ENCODE peak calls at places on chromosomes 4 and X, in nine cellular contexts. N is A549, I is NB4, T is HCT116, A is SK-N-SH, L is K562, P is H1, J is WTC11, Y is HepG2. F is an unnamed sample.

GRCh38 chr4:154421618-154422017 is 70.0 kb downstream of the DCHS2 start:
- DNase-seq in N (no peak), I (no peak), T (no peak), A (no peak), L (no peak), P (no peak), J (no peak), Y (no peak), F (no peak)

GRCh38 chr4:188145626-188146025 is 6.4 kb downstream of the TRIML1 start:
- DNase-seq in N (no peak), I (no peak), T (no peak), A (no peak), L (no peak), P (no peak), J (no peak), Y (no peak), F (no peak)

GRCh38 chr4:40283413-40283812 is 51.7 kb upstream of the CHRNA9 start:
- DNase-seq in N (no peak), I (no peak), T (no peak), A (no peak), L (no peak), P (no peak), J (no peak), Y (no peak), F (no peak)

GRCh38 chr4:82784615-82785247 is 13.9 kb downstream of the SCD5 start:
- DNase-seq in N (no peak), I (no peak), T (no peak), A (peak; percentile 72), L (no peak), P (no peak), J (no peak), Y (no peak), F (peak; percentile 80)

GRCh38 chr4:109424093-109424818 is 9.4 kb upstream of the SEC24B start:
- DNase-seq in N (no peak), I (no peak), T (no peak), A (no peak), L (peak; percentile 13), P (no peak), J (no peak), Y (no peak), F (no peak)

GRCh38 chr4:166657261-166657660 is 577.0 kb downstream of the SPOCK3 start:
- DNase-seq in N (no peak), I (no peak), T (no peak), A (no peak), L (no peak), P (no peak), J (no peak), Y (no peak), F (no peak)

GRCh38 chr4:128450326-128451120 is 162.9 kb upstream of the PGRMC2 start:
- DNase-seq in N (no peak), I (no peak), T (no peak), A (no peak), L (no peak), P (no peak), J (no peak), Y (no peak), F (no peak)

GRCh38 chrX:17375631-17376380 is 806 bp downstream of the NHS start:
- DNase-seq in N (peak; percentile 48), I (no peak), T (no peak), A (peak; percentile 64), L (no peak), P (no peak), J (peak; percentile 38), Y (no peak), F (peak; percentile 15)

GRCh38 chr4:42570221-42570620 is 86.7 kb downstream of the ATP8A1 start:
- DNase-seq in N (no peak), I (no peak), T (no peak), A (no peak), L (no peak), P (no peak), J (no peak), Y (no peak), F (no peak)

GRCh38 chr4:42573249-42573648 is 83.7 kb downstream of the ATP8A1 start:
- DNase-seq in N (no peak), I (no peak), T (no peak), A (no peak), L (no peak), P (no peak), J (no peak), Y (no peak), F (no peak)

GRCh38 chr4:42566835-42567234 is 90.1 kb downstream of the ATP8A1 start:
- DNase-seq in N (no peak), I (no peak), T (no peak), A (no peak), L (no peak), P (no peak), J (no peak), Y (no peak), F (no peak)

DNA sequence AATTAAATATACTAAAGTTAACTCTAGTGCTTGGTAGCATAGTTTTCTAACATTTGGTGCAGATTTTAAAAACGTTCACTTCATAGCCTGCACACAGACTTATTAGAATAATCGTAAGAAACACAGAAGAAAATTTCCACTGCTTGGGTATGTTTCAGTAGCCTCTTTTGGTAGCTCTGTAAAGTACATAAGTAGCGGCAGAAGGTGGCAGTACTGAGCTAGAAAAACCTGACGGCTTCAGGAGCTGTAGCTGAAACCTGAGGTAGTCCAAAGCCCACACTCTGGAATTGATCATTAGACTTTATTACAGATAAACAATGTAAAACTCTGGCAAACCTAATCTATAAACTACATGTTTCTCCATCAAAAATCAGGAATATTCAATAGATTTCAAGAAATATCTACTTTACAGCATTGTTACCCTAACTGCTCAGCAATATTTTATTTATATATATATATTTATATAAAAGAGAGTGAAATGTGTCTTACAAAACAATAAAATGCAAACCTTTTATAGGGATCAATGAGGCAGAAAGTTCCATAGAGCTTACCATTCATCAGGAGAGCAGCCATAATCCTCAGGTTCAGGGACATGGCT is 88.2 kb downstream of the ATP8A1 start:
- DNase-seq in N (peak; percentile 64), I (peak; percentile 79), T (peak; percentile 59), A (peak; percentile 64), L (peak; percentile 36), P (peak; percentile 9), J (peak; percentile 64), Y (peak; percentile 56), F (peak; percentile 65)
- TF ChIP-seq MAX in N (no peak), I (no peak), T (no peak), A (no peak), L (no peak), P (no peak), J (no peak), Y (no peak), F (no peak)

GRCh38 chrX:153600032-153600373 is 1.1 kb upstream of the CCNQ start:
- DNase-seq in N (peak; percentile 13), I (peak; percentile 43), T (no peak), A (no peak), L (no peak), P (no peak), J (no peak), Y (no peak), F (no peak)

GRCh38 chrX:153597351-153597750 is 1.6 kb downstream of the CCNQ start:
- DNase-seq in N (no peak), I (peak; percentile 15), T (no peak), A (no peak), L (no peak), P (no peak), J (no peak), Y (no peak), F (no peak)

GRCh38 chrX:153600921-153601320 is 2.0 kb upstream of the CCNQ start:
- DNase-seq in N (no peak), I (no peak), T (no peak), A (no peak), L (no peak), P (no peak), J (no peak), Y (no peak), F (no peak)

GRCh38 chrX:153599192-153600031 is 473 bp upstream of the CCNQ start:
- DNase-seq in N (peak; percentile 90), I (peak; percentile 89), T (peak; percentile 65), A (peak; percentile 95), L (peak; percentile 96), P (no peak), J (peak; percentile 77), Y (peak; percentile 70), F (peak; percentile 83)

DNA sequence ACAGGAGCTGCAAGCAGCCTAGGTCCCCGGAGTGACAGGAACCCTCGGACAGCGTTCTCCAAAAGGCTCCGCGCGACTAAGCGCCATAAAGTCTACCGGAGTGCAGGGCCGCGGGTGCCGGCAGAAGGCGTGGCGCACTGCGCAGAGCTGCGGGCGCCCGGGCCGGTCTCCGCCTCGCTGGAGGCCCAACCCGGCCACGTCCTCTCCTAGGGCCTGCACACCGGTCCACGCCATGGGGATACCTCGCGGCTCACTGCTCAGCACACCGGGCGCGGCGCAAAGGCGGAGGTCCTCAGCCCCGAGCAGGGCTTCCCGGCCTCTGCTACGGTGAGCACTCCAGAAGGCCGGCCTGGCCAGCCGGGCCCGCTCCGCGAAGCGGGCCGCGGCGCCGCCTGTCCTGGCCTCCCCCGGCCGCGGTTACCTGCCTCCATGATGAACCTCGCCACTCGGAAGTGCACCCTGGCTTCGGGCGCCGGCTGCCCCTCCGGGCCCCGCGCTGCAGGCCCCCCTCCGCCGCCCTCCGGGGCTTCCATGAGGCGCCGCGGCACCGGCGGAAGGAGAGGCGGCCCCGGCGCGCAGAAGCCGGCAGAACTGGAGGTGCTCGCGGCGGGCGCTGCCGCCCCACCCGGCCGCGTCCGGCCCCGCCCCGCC is at the start of gene CCNQ:
- DNase-seq in N (peak; percentile 32), I (peak; percentile 57), T (no peak), A (peak; percentile 57), L (peak; percentile 25), P (no peak), J (peak; percentile 22), Y (no peak), F (peak; percentile 26)
- TF ChIP-seq MAX in N (peak; percentile 11), I (no peak), T (no peak), A (peak; percentile 16), L (no peak), P (no peak), J (no peak), Y (no peak), F (no peak)

GRCh38 chr4:142352682-142353081 is 493.4 kb downstream of the INPP4B start:
- DNase-seq in N (no peak), I (no peak), T (no peak), A (no peak), L (no peak), P (no peak), J (no peak), Y (no peak), F (peak; percentile 30)

GRCh38 chr4:142348489-142349076 is 497.5 kb downstream of the INPP4B start:
- DNase-seq in N (no peak), I (no peak), T (no peak), A (no peak), L (no peak), P (no peak), J (no peak), Y (no peak), F (no peak)

GRCh38 chr4:142351958-142352357 is 494.1 kb downstream of the INPP4B start:
- DNase-seq in N (no peak), I (no peak), T (no peak), A (no peak), L (no peak), P (no peak), J (no peak), Y (no peak), F (peak; percentile 97)

GRCh38 chr4:142353149-142353738 is 492.9 kb downstream of the INPP4B start:
- DNase-seq in N (peak; percentile 61), I (peak; percentile 42), T (peak; percentile 69), A (no peak), L (peak; percentile 5), P (no peak), J (no peak), Y (peak; percentile 27), F (peak; percentile 68)

DNA sequence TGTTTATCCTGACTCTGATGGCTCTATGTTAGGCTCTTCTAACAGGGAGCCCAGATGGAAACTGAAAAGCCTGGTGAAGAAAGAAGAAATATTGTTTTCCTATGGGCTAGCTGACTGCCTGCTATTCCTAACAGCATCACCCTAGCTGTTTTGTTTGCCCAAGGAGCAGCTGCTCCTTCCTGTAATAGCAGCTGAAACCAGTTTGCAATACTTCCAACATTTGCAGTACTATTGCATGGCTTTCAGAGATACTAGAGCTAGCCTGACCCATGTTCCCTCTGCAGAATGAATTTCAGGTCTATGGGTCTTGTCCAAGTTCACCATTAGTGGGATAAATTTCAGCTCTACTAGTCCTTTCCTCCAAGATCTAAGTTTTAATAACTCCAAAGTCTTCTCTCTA is 495.2 kb downstream of the INPP4B start:
- DNase-seq in N (peak; percentile 25), I (no peak), T (no peak), A (no peak), L (no peak), P (no peak), J (no peak), Y (no peak), F (peak; percentile 66)
- TF ChIP-seq MAX in N (no peak), I (no peak), T (no peak), A (no peak), L (no peak), P (no peak), J (no peak), Y (no peak), F (no peak)

GRCh38 chr4:101948951-101949350 is 158.4 kb downstream of the BANK1 start:
- DNase-seq in N (no peak), I (no peak), T (no peak), A (no peak), L (no peak), P (no peak), J (no peak), Y (no peak), F (no peak)

GRCh38 chr4:101944649-101945048 is 154.1 kb downstream of the BANK1 start:
- DNase-seq in N (no peak), I (no peak), T (no peak), A (no peak), L (no peak), P (no peak), J (no peak), Y (no peak), F (no peak)

GRCh38 chr4:101952985-101953384 is 162.5 kb downstream of the BANK1 start:
- DNase-seq in N (no peak), I (no peak), T (no peak), A (no peak), L (no peak), P (no peak), J (no peak), Y (no peak), F (no peak)

GRCh38 chr4:101950258-101950979 is 159.9 kb downstream of the BANK1 start:
- DNase-seq in N (no peak), I (no peak), T (no peak), A (no peak), L (no peak), P (no peak), J (no peak), Y (no peak), F (no peak)

GRCh38 chr4:101948055-101948454 is 157.5 kb downstream of the BANK1 start:
- DNase-seq in N (no peak), I (no peak), T (no peak), A (no peak), L (no peak), P (no peak), J (no peak), Y (no peak), F (no peak)
- TF ChIP-seq MAX in N (no peak), I (no peak), T (no peak), A (no peak), L (no peak), P (no peak), J (no peak), Y (no peak), F (no peak)

F was measured in endothelial cell of umbilical vein.